ENCODE peak calls at places on chromosomes 7 and 10, in ten cellular contexts. B is right cardiac atrium; D is HCT116; M is H9; J is PC-3; R is psoas muscle; T is prostate gland; F is thoracic aorta; Q is CD8-positive, alpha-beta memory T cell; Y is MM.1S. S is an unnamed sample.
A peak's percentile ranks its signal among the peaks of the same experiment; 100 is the strongest.

GRCh38 chr7:142508251-142508650 is 241.0 kb upstream of the PRSS1 start:
- DNase-seq in B (no peak), D (peak; percentile 54), M (no peak), J (peak; percentile 93), R (no peak), T (no peak), F (no peak), Q (peak; percentile 42), Y (no peak), S (no peak)

GRCh38 chr7:70506463-70506862 is 625.5 kb upstream of the GALNT17 start:
- DNase-seq in B (no peak), D (no peak), M (peak; percentile 68), J (no peak), R (no peak), T (no peak), F (no peak), Q (no peak), Y (no peak), S (peak; percentile 16)

GRCh38 chr10:75733135-75733890 is 301.9 kb downstream of the LRMDA start:
- DNase-seq in B (no peak), D (no peak), M (no peak), J (no peak), R (no peak), T (no peak), F (no peak), Q (no peak), Y (no peak), S (no peak)

GRCh38 chr7:31935115-31935514 is 135.1 kb downstream of the PDE1C start:
- DNase-seq in B (no peak), D (no peak), M (no peak), J (peak; percentile 81), R (no peak), T (no peak), F (no peak), Q (no peak), Y (no peak), S (peak; percentile 16)

GRCh38 chr7:45239486-45239885 is 81.9 kb downstream of the RAMP3 start:
- DNase-seq in B (no peak), D (no peak), M (no peak), J (peak; percentile 86), R (no peak), T (no peak), F (no peak), Q (no peak), Y (no peak), S (no peak)

GRCh38 chr10:43105119-43105792 is 28.4 kb downstream of the RET start:
- DNase-seq in B (peak; percentile 79), D (peak; percentile 41), M (peak; percentile 90), J (peak; percentile 78), R (peak; percentile 80), T (peak; percentile 55), F (peak; percentile 18), Q (peak; percentile 73), Y (peak; percentile 48), S (peak; percentile 39)

GRCh38 chr10:13271552-13272163 is 28.2 kb downstream of the PHYH start:
- DNase-seq in B (peak; percentile 41), D (peak; percentile 32), M (peak; percentile 92), J (peak; percentile 1), R (peak; percentile 36), T (no peak), F (no peak), Q (peak; percentile 49), Y (peak; percentile 92), S (peak; percentile 35)

GRCh38 chr10:608331-609265 is 80.9 kb downstream of the DIP2C start:
- DNase-seq in B (no peak), D (no peak), M (no peak), J (no peak), R (no peak), T (no peak), F (no peak), Q (no peak), Y (no peak), S (no peak)

GRCh38 chr10:11017575-11018425 is at the start of gene CELF2:
- DNase-seq in B (peak; percentile 67), D (no peak), M (peak; percentile 82), J (no peak), R (peak; percentile 75), T (peak; percentile 45), F (no peak), Q (peak; percentile 54), Y (peak; percentile 91), S (peak; percentile 38)
- H3K4me1 ChIP-seq in B (peaks cover 4% of the 10 kb centered on the region), D (no peaks in the 10 kb centered on the region), M (peaks cover 3% of the 10 kb centered on the region), J (no peaks in the 10 kb centered on the region), R (peaks cover 44% of the 10 kb centered on the region), T (no peaks in the 10 kb centered on the region), F (peaks cover 13% of the 10 kb centered on the region), Q (peaks cover 3% of the 10 kb centered on the region), Y (peaks cover 14% of the 10 kb centered on the region), S (peaks cover 2% of the 10 kb centered on the region)

DNA sequence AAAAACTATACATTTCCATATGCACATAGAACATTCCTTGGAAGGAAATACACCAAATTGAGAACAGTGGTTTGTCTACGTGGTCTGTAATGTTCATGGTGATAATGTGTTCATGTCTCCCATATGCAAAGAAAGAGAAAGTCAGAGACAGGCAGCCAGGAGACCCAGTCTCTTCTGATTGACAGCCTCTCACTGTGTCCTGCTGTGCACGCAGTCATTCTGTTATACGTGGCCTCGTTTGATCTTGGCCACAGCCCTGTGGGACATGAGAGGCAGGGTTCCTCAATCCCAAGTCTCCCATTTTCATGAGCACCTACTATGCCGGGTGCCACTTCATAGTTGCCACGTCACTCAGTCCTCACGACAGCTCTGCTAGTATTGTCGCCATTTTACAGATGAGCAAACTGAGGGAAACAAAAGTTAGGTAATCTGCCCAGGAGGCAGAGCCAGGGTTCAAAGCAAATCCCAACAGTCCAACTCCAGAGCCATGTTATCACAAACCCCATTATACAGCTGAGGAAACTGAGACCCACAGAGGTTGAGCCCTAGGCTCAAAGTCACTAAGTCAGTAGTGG is 7.9 kb upstream of the CDH23 start:
- DNase-seq in B (no peak), D (no peak), M (no peak), J (no peak), R (no peak), T (no peak), F (no peak), Q (no peak), Y (no peak), S (no peak)
- H3K27me3 ChIP-seq in B (no peaks in the 10 kb centered on the region), D (no peaks in the 10 kb centered on the region), M (no peaks in the 10 kb centered on the region), J (peaks cover 12% of the 10 kb centered on the region), R (no peaks in the 10 kb centered on the region), T (no peaks in the 10 kb centered on the region), F (no peaks in the 10 kb centered on the region), Q (peaks cover 7% of the 10 kb centered on the region), Y (peaks cover 64% of the 10 kb centered on the region), S (peaks cover 6% of the 10 kb centered on the region)

GRCh38 chr10:72081772-72082590 is 6.4 kb downstream of the SPOCK2 start:
- DNase-seq in B (no peak), D (no peak), M (no peak), J (peak; percentile 90), R (no peak), T (peak; percentile 36), F (no peak), Q (no peak), Y (no peak), S (no peak)
- H3K4me1 ChIP-seq in B (no peaks in the 10 kb centered on the region), D (peaks cover 22% of the 10 kb centered on the region), M (no peaks in the 10 kb centered on the region), J (peaks cover 23% of the 10 kb centered on the region), R (no peaks in the 10 kb centered on the region), T (no peaks in the 10 kb centered on the region), F (no peaks in the 10 kb centered on the region), Q (peaks cover 93% of the 10 kb centered on the region), Y (no peaks in the 10 kb centered on the region), S (no peaks in the 10 kb centered on the region)

GRCh38 chr7:103984050-103984449 is 5.4 kb downstream of the RELN start:
- DNase-seq in B (no peak), D (no peak), M (no peak), J (no peak), R (no peak), T (no peak), F (no peak), Q (no peak), Y (no peak), S (no peak)
- H3K27me3 ChIP-seq in B (no peaks in the 10 kb centered on the region), D (peaks cover 41% of the 10 kb centered on the region), M (peaks cover 13% of the 10 kb centered on the region), J (peaks cover 43% of the 10 kb centered on the region), R (peaks cover 5% of the 10 kb centered on the region), T (peaks cover 3% of the 10 kb centered on the region), F (peaks cover 3% of the 10 kb centered on the region), Q (no peaks in the 10 kb centered on the region), Y (no peaks in the 10 kb centered on the region), S (peaks cover 23% of the 10 kb centered on the region)